ENCODE peak calls at places on chromosome 13, in five cellular contexts. One of them, this sample, is unnamed. For H3K4me1, the result is how much of the 10 kb centered on the place peaks cover.

GRCh38 chr13:97255515-97255999 is 33.4 kb downstream of the MBNL2 start:
- DNase-seq in PC-3: no peak
- DNase-seq in OCI-LY7: no peak
- DNase-seq in neural progenitor cell: no peak
- DNase-seq in SK-N-SH: no peak
- DNase-seq in this sample: no peak

GRCh38 chr13:93361703-93362102 is 135.1 kb downstream of the GPC6 start:
- DNase-seq in PC-3: no peak
- DNase-seq in OCI-LY7: no peak
- DNase-seq in neural progenitor cell: no peak
- DNase-seq in SK-N-SH: no peak
- DNase-seq in this sample: peak

GRCh38 chr13:75505327-75505726 is 23.4 kb upstream of the TBC1D4 start:
- DNase-seq in PC-3: no peak
- DNase-seq in OCI-LY7: no peak
- DNase-seq in neural progenitor cell: no peak
- DNase-seq in SK-N-SH: no peak
- DNase-seq in this sample: no peak

GRCh38 chr13:112060899-112061366 is 6.0 kb upstream of the SOX1 start:
- DNase-seq in PC-3: no peak
- DNase-seq in OCI-LY7: no peak
- DNase-seq in neural progenitor cell: peak
- DNase-seq in SK-N-SH: no peak
- DNase-seq in this sample: no peak

GRCh38 chr13:41273806-41274441 is 10.5 kb upstream of the MTRF1 start:
- DNase-seq in PC-3: peak
- DNase-seq in OCI-LY7: no peak
- DNase-seq in neural progenitor cell: no peak
- DNase-seq in SK-N-SH: no peak
- DNase-seq in this sample: no peak

GRCh38 chr13:30429721-30430694 is 7.7 kb downstream of the UBE2L5 start:
- DNase-seq in PC-3: peak
- DNase-seq in OCI-LY7: no peak
- DNase-seq in neural progenitor cell: no peak
- DNase-seq in SK-N-SH: no peak
- DNase-seq in this sample: peak

GRCh38 chr13:24087611-24088235 is 72.8 kb upstream of the SPATA13 start:
- DNase-seq in PC-3: no peak
- DNase-seq in OCI-LY7: no peak
- DNase-seq in neural progenitor cell: no peak
- DNase-seq in SK-N-SH: no peak
- DNase-seq in this sample: no peak

GRCh38 chr13:43085545-43085944 is 62.2 kb downstream of the DNAJC15 start:
- DNase-seq in PC-3: peak
- DNase-seq in OCI-LY7: peak
- DNase-seq in neural progenitor cell: no peak
- DNase-seq in SK-N-SH: peak
- DNase-seq in this sample: peak

GRCh38 chr13:50518131-50518530 is 325.4 kb downstream of the DLEU7 start:
- DNase-seq in PC-3: no peak
- DNase-seq in OCI-LY7: peak
- DNase-seq in neural progenitor cell: no peak
- DNase-seq in SK-N-SH: no peak
- DNase-seq in this sample: no peak

GRCh38 chr13:75326173-75327131 is 155.5 kb downstream of the TBC1D4 start:
- DNase-seq in PC-3: no peak
- DNase-seq in OCI-LY7: no peak
- DNase-seq in neural progenitor cell: no peak
- DNase-seq in SK-N-SH: peak
- DNase-seq in this sample: peak

GRCh38 chr13:70932511-70932910 is 824.3 kb upstream of the KLHL1 start:
- DNase-seq in PC-3: peak
- DNase-seq in OCI-LY7: no peak
- DNase-seq in neural progenitor cell: no peak
- DNase-seq in SK-N-SH: no peak
- DNase-seq in this sample: no peak

GRCh38 chr13:87582399-87582798 is 88.8 kb upstream of the SLITRK5 start:
- DNase-seq in PC-3: no peak
- DNase-seq in OCI-LY7: no peak
- DNase-seq in neural progenitor cell: no peak
- DNase-seq in SK-N-SH: no peak
- DNase-seq in this sample: no peak

GRCh38 chr13:64441740-64442139 is 2788.4 kb downstream of the PCDH9 start:
- DNase-seq in PC-3: no peak
- DNase-seq in OCI-LY7: no peak
- DNase-seq in neural progenitor cell: no peak
- DNase-seq in SK-N-SH: no peak
- DNase-seq in this sample: no peak

GRCh38 chr13:102182170-102182569 is 219.7 kb downstream of the FGF14 start:
- DNase-seq in PC-3: no peak
- DNase-seq in OCI-LY7: no peak
- DNase-seq in neural progenitor cell: no peak
- DNase-seq in SK-N-SH: no peak
- DNase-seq in this sample: no peak

GRCh38 chr13:87736849-87737400 is 65.8 kb downstream of the SLITRK5 start:
- DNase-seq in PC-3: no peak
- DNase-seq in OCI-LY7: no peak
- DNase-seq in neural progenitor cell: no peak
- DNase-seq in SK-N-SH: no peak
- DNase-seq in this sample: no peak

GRCh38 chr13:75369986-75370385 is 112.0 kb downstream of the TBC1D4 start:
- DNase-seq in PC-3: no peak
- DNase-seq in OCI-LY7: no peak
- DNase-seq in neural progenitor cell: no peak
- DNase-seq in SK-N-SH: no peak
- DNase-seq in this sample: no peak

DNA sequence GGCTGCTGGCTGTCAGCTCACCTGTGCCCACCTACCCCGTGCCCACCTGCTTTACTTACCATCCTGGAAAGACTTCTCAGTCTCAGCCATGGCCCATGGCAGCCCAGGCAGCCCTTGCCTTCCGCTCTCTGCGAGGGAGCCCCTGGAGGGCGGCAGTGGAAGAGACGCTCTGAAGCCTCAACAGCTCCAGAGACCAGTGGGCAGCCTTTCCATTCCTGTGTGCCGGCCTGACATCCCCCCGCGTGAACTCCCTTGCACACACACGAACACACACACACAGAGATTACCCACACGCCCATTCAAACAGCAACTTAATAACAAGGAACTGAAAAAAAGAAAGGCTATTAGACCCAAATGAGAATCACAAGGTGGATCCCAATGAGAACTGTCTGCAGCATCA is 14.2 kb upstream of the RASA3 start:
- DNase-seq in PC-3: no peak
- DNase-seq in OCI-LY7: no peak
- DNase-seq in neural progenitor cell: peak
- DNase-seq in SK-N-SH: peak
- DNase-seq in this sample: no peak
- TF ChIP-seq CTCF in PC-3: no peak
- TF ChIP-seq CTCF in OCI-LY7: peak
- TF ChIP-seq CTCF in neural progenitor cell: peak
- TF ChIP-seq CTCF in SK-N-SH: peak
- TF ChIP-seq CTCF in this sample: peak

DNA sequence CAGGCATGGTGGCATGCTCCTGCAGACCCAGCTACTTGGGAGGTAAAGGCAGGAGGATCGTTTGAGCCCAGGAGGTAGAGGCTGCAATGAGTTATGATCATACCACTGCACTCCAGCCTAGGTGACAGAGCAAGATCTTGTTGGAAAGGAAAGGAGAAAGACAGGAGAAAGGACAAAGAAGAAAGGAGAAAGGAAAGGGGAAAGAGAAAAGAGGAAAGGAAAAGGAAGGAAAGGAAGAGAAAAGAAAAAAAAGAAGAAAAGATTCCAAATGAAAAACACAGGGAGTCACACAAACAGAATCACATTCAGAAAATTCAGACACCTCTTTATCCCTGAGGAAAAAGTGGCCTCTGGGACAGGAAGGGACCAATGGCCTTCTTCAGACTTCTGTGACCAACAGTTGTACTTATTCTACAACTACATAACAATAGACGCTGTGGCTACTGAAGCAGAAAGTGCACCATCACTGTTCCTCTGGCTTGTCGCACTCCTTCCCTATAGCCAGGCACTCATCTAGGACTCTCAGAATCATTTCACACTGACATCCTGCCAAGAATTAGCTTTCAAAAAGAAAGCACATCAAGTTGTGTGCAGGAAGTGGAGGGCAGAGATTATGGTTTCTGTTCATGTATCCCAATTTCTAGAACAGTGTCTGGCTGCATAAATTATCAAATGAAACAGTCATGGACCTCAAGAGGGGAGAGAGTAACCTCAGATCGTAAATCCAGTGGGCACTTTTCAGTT is 5.9 kb downstream of the MTMR6 start:
- DNase-seq in PC-3: no peak
- DNase-seq in OCI-LY7: peak
- DNase-seq in neural progenitor cell: no peak
- DNase-seq in SK-N-SH: no peak
- DNase-seq in this sample: no peak
- H3K4me1 ChIP-seq in PC-3: under half
- H3K4me1 ChIP-seq in OCI-LY7: under half
- H3K4me1 ChIP-seq in neural progenitor cell: under half
- H3K4me1 ChIP-seq in SK-N-SH: under half
- H3K4me1 ChIP-seq in this sample: under half

DNA sequence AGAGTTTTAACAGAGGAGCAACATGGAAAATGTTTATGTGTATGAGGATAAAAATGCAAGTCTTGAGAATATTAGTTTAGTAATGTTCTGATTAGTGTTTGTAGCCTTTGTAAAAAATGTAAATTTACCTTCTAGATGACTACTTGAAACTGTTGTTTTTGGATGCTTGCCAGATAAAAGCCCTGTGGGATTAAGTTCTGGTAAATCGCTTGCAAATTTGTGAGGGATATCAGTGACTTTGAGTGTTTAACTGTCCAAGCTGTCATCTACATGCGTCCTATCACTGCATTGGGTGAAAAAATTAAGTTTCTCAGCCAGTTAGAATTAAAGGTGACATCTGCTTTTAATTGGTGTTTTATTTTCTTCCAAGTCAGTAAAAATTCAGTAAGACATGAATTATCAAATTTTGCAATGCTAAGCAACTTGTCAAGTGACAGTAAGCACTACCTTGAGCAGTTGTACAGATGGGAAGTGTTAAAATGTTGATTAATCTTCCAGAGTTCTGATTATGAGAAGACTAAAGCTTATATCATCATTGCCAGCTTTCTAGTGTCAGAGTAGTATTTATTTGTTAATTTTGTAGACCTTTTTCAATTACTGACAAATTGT is 88.0 kb downstream of the PCCA start:
- DNase-seq in PC-3: no peak
- DNase-seq in OCI-LY7: no peak
- DNase-seq in neural progenitor cell: peak
- DNase-seq in SK-N-SH: peak
- DNase-seq in this sample: no peak
- TF ChIP-seq EZH2phosphoT487 in PC-3: no peak
- TF ChIP-seq EZH2phosphoT487 in OCI-LY7: no peak
- TF ChIP-seq EZH2phosphoT487 in neural progenitor cell: no peak
- TF ChIP-seq EZH2phosphoT487 in SK-N-SH: no peak
- TF ChIP-seq EZH2phosphoT487 in this sample: no peak

GRCh38 chr13:99356216-99357089 is 49.3 kb upstream of the GPR183 start:
- DNase-seq in PC-3: no peak
- DNase-seq in OCI-LY7: peak
- DNase-seq in neural progenitor cell: no peak
- DNase-seq in SK-N-SH: no peak
- DNase-seq in this sample: no peak

GRCh38 chr13:99352351-99353271 is 45.4 kb upstream of the GPR183 start:
- DNase-seq in PC-3: no peak
- DNase-seq in OCI-LY7: no peak
- DNase-seq in neural progenitor cell: no peak
- DNase-seq in SK-N-SH: no peak
- DNase-seq in this sample: no peak

GRCh38 chr13:99353836-99354235 is 46.6 kb upstream of the GPR183 start:
- DNase-seq in PC-3: no peak
- DNase-seq in OCI-LY7: no peak
- DNase-seq in neural progenitor cell: no peak
- DNase-seq in SK-N-SH: no peak
- DNase-seq in this sample: no peak

GRCh38 chr13:99355267-99356215 is 48.3 kb upstream of the GPR183 start:
- DNase-seq in PC-3: no peak
- DNase-seq in OCI-LY7: no peak
- DNase-seq in neural progenitor cell: no peak
- DNase-seq in SK-N-SH: no peak
- DNase-seq in this sample: no peak

GRCh38 chr13:99354371-99354951 is 47.3 kb upstream of the GPR183 start:
- DNase-seq in PC-3: peak
- DNase-seq in OCI-LY7: no peak
- DNase-seq in neural progenitor cell: no peak
- DNase-seq in SK-N-SH: no peak
- DNase-seq in this sample: no peak
- TF ChIP-seq CTCF in PC-3: no peak
- TF ChIP-seq CTCF in OCI-LY7: no peak
- TF ChIP-seq CTCF in neural progenitor cell: no peak
- TF ChIP-seq CTCF in SK-N-SH: no peak
- TF ChIP-seq CTCF in this sample: no peak

This sample was measured in hepatocyte.